ENCODE peak calls at places on chromosome 11, in ten cellular contexts. T is cardiac fibroblast, E is retinal pigment epithelial cell, K is choroid plexus epithelial cell, Q is RWPE2, S is neural progenitor cell, U is left ventricle myocardium inferior, G is transverse colon, X is fibroblast of lung, A is osteocyte. Z is an unnamed sample.

GRCh38 chr11:69087811-69088210 is 39.1 kb downstream of the TPCN2 start:
- DNase-seq in T (no peak), E (no peak), K (no peak), Q (no peak), S (no peak), U (no peak), G (no peak), X (no peak), A (no peak), Z (no peak)

GRCh38 chr11:82771781-82772180 is 38.1 kb upstream of the FAM181B start:
- DNase-seq in T (no peak), E (no peak), K (no peak), Q (peak; percentile 67), S (no peak), U (no peak), G (no peak), X (no peak), A (no peak), Z (no peak)

GRCh38 chr11:132463941-132464340 is 1068.4 kb downstream of the OPCML start:
- DNase-seq in T (no peak), E (no peak), K (peak; percentile 64), Q (no peak), S (no peak), U (no peak), G (no peak), X (peak; percentile 30), A (no peak), Z (no peak)

GRCh38 chr11:117010808-117011540 is 87.3 kb downstream of the SIK3 start:
- DNase-seq in T (peak; percentile 96), E (peak; percentile 45), K (peak; percentile 85), Q (no peak), S (no peak), U (no peak), G (no peak), X (peak; percentile 96), A (no peak), Z (no peak)

GRCh38 chr11:61695917-61696316 is 15.7 kb downstream of the DAGLA start:
- DNase-seq in T (peak; percentile 73), E (peak; percentile 74), K (peak; percentile 65), Q (peak; percentile 85), S (no peak), U (peak; percentile 79), G (peak; percentile 79), X (peak; percentile 78), A (no peak), Z (peak; percentile 93)

GRCh38 chr11:77200869-77201268 is 72.8 kb downstream of the MYO7A start:
- DNase-seq in T (no peak), E (no peak), K (no peak), Q (peak; percentile 40), S (no peak), U (no peak), G (no peak), X (no peak), A (no peak), Z (peak; percentile 65)

GRCh38 chr11:72720047-72720446 is 32.2 kb downstream of the ARAP1 start:
- DNase-seq in T (no peak), E (no peak), K (no peak), Q (no peak), S (no peak), U (peak; percentile 38), G (no peak), X (no peak), A (no peak), Z (no peak)

GRCh38 chr11:554824-555499 is 5.6 kb downstream of the LMNTD2 start:
- DNase-seq in T (peak; percentile 38), E (no peak), K (peak; percentile 52), Q (no peak), S (peak; percentile 95), U (peak; percentile 43), G (peak; percentile 81), X (peak; percentile 35), A (no peak), Z (no peak)

GRCh38 chr11:7527029-7527428 is 13.2 kb downstream of the PPFIBP2 start:
- DNase-seq in T (no peak), E (no peak), K (no peak), Q (no peak), S (no peak), U (no peak), G (no peak), X (no peak), A (no peak), Z (no peak)

GRCh38 chr11:45739866-45740265 is 65.1 kb upstream of the SLC35C1 start:
- DNase-seq in T (peak; percentile 5), E (no peak), K (peak; percentile 10), Q (no peak), S (no peak), U (no peak), G (no peak), X (no peak), A (no peak), Z (no peak)

GRCh38 chr11:40293655-40294342 is 1165.7 kb downstream of the LRRC4C start:
- DNase-seq in T (peak; percentile 85), E (peak; percentile 73), K (peak; percentile 95), Q (no peak), S (peak; percentile 90), U (peak; percentile 38), G (peak; percentile 16), X (peak; percentile 94), A (peak; percentile 89), Z (peak; percentile 59)

GRCh38 chr11:10931761-10932700 is 74.2 kb upstream of the ZBED5 start:
- DNase-seq in T (no peak), E (no peak), K (no peak), Q (no peak), S (peak; percentile 17), U (peak; percentile 26), G (peak; percentile 36), X (no peak), A (no peak), Z (no peak)

GRCh38 chr11:133227674-133228111 is 304.6 kb downstream of the OPCML start:
- DNase-seq in T (no peak), E (no peak), K (no peak), Q (no peak), S (peak; percentile 31), U (no peak), G (no peak), X (no peak), A (no peak), Z (no peak)

DNA sequence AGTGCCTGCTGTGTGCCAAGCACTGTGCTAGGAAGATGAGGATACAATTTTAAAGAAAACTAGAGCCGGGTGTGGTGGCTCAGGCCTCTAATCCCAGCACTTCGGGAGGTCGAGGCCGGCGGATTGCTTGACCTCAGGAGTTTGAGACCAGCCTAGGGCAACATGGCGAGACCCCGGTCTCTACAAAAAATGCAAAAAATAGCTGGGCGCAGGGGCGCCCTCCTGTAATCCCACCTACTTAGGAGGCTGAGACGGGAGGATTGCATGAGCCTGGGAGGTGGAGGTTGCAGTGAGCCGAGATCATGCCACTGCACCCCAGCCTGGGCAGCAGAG is 8.3 kb downstream of the TPBGL start:
- DNase-seq in T (no peak), E (no peak), K (no peak), Q (no peak), S (no peak), U (no peak), G (no peak), X (no peak), A (no peak), Z (no peak)
- TF ChIP-seq CTCF in T (no peak), E (no peak), K (no peak), Q (peak; percentile 82), S (no peak), U (peak; percentile 3), G (no peak), X (no peak), A (peak; percentile 4), Z (no peak)

GRCh38 chr11:93117578-93117964 is 80.2 kb downstream of the SLC36A4 start:
- DNase-seq in T (no peak), E (no peak), K (no peak), Q (no peak), S (no peak), U (no peak), G (no peak), X (no peak), A (no peak), Z (no peak)

GRCh38 chr11:93116641-93117577 is 80.9 kb downstream of the SLC36A4 start:
- DNase-seq in T (no peak), E (no peak), K (no peak), Q (no peak), S (peak; percentile 52), U (no peak), G (peak; percentile 86), X (peak; percentile 19), A (no peak), Z (no peak)

GRCh38 chr11:93113824-93114223 is 84.0 kb downstream of the SLC36A4 start:
- DNase-seq in T (no peak), E (no peak), K (no peak), Q (no peak), S (peak; percentile 30), U (no peak), G (no peak), X (no peak), A (no peak), Z (no peak)
- TF ChIP-seq CTCF in T (no peak), E (no peak), K (peak; percentile 8), Q (no peak), S (peak; percentile 41), U (no peak), G (no peak), X (no peak), A (no peak), Z (no peak)

GRCh38 chr11:5992604-5993251 is 5.9 kb upstream of the OR52L1 start:
- DNase-seq in T (peak; percentile 16), E (no peak), K (peak; percentile 18), Q (no peak), S (peak; percentile 44), U (no peak), G (no peak), X (peak; percentile 0), A (no peak), Z (no peak)
- TF ChIP-seq CTCF in T (peak; percentile 46), E (peak; percentile 50), K (peak; percentile 46), Q (peak; percentile 68), S (peak; percentile 75), U (peak; percentile 61), G (no peak), X (peak; percentile 38), A (peak; percentile 52), Z (peak; percentile 30)

DNA sequence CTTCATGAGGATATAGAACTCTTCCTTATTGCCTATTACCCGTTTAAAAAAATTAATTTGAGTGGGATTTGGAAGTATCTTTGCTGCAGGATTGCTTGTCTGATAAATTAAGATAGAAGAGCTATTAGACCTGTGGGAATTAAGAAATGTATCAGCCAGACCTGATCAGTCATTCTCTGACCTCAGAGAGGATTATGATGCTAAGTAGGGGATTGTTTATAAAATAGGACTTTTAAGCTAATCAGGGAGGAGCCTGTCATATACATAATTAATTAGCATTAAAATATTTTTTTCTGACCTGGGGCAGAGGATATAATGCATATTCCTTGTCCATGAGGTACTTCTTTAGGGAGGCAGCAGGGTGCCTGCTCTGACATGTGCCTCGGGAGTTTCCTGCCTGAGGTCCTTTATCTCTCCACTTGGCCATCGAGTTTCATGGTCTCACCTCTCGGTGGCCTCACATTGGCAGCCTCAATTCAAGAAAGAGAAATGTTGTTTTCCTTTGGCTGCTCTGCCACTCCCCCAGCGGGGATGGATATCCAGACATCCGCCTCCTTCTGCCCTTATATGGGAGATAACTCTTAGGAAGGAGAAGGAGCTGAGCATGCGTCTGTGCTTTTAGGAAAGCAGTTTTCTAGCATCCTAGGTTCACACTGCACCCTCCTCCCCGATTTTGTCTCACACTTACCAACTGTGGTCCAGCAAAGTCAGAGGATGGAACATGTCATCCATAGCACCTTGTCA is 41.1 kb downstream of the DIXDC1 start:
- DNase-seq in T (peak; percentile 79), E (no peak), K (peak; percentile 83), Q (no peak), S (peak; percentile 72), U (peak; percentile 37), G (peak; percentile 37), X (peak; percentile 77), A (no peak), Z (peak; percentile 78)
- TF ChIP-seq CTCF in T (peak; percentile 9), E (no peak), K (peak; percentile 23), Q (no peak), S (no peak), U (peak; percentile 26), G (peak; percentile 16), X (peak; percentile 22), A (no peak), Z (no peak)

Z was measured in suprapubic skin.